ENCODE peak calls at places on chromosomes 12 and 14, in nine cellular contexts. One of them, this sample, is unnamed.

GRCh38 chr12:77232045-77232444 is 166.7 kb upstream of the E2F7 start:
- DNase-seq in SK-N-SH: no peak
- DNase-seq in tibial artery: no peak
- DNase-seq in H1: no peak
- DNase-seq in tibial nerve: peak
- DNase-seq in IMR-90: peak
- DNase-seq in upper lobe of right lung: no peak
- DNase-seq in GM23248: peak
- DNase-seq in Peyer's patch: no peak
- DNase-seq in this sample: no peak

GRCh38 chr14:53093206-53093605 is 59.9 kb downstream of the DDHD1 start:
- DNase-seq in SK-N-SH: no peak
- DNase-seq in tibial artery: no peak
- DNase-seq in H1: no peak
- DNase-seq in tibial nerve: no peak
- DNase-seq in IMR-90: peak
- DNase-seq in upper lobe of right lung: no peak
- DNase-seq in GM23248: peak
- DNase-seq in Peyer's patch: no peak
- DNase-seq in this sample: no peak

GRCh38 chr12:57832966-57833365 is 13.6 kb downstream of the CTDSP2 start:
- DNase-seq in SK-N-SH: no peak
- DNase-seq in tibial artery: peak
- DNase-seq in H1: no peak
- DNase-seq in tibial nerve: no peak
- DNase-seq in IMR-90: no peak
- DNase-seq in upper lobe of right lung: no peak
- DNase-seq in GM23248: peak
- DNase-seq in Peyer's patch: no peak
- DNase-seq in this sample: no peak

GRCh38 chr14:101715209-101716076 is 46.1 kb upstream of the PPP2R5C start:
- DNase-seq in SK-N-SH: no peak
- DNase-seq in tibial artery: peak
- DNase-seq in H1: no peak
- DNase-seq in tibial nerve: no peak
- DNase-seq in IMR-90: no peak
- DNase-seq in upper lobe of right lung: no peak
- DNase-seq in GM23248: no peak
- DNase-seq in Peyer's patch: no peak
- DNase-seq in this sample: no peak

GRCh38 chr14:82796081-82796480 is 1262.4 kb upstream of the SEL1L start:
- DNase-seq in SK-N-SH: no peak
- DNase-seq in tibial artery: no peak
- DNase-seq in H1: no peak
- DNase-seq in tibial nerve: no peak
- DNase-seq in IMR-90: no peak
- DNase-seq in upper lobe of right lung: no peak
- DNase-seq in GM23248: no peak
- DNase-seq in Peyer's patch: no peak
- DNase-seq in this sample: no peak

GRCh38 chr12:50025187-50026059 is at the start of gene RACGAP1:
- DNase-seq in SK-N-SH: peak
- DNase-seq in tibial artery: peak
- DNase-seq in H1: peak
- DNase-seq in tibial nerve: peak
- DNase-seq in IMR-90: peak
- DNase-seq in upper lobe of right lung: peak
- DNase-seq in GM23248: peak
- DNase-seq in Peyer's patch: peak
- DNase-seq in this sample: peak

GRCh38 chr12:79521576-79521975 is 169.2 kb downstream of the PAWR start:
- DNase-seq in SK-N-SH: no peak
- DNase-seq in tibial artery: no peak
- DNase-seq in H1: no peak
- DNase-seq in tibial nerve: no peak
- DNase-seq in IMR-90: no peak
- DNase-seq in upper lobe of right lung: no peak
- DNase-seq in GM23248: peak
- DNase-seq in Peyer's patch: no peak
- DNase-seq in this sample: no peak

GRCh38 chr12:67697981-67698380 is 49.4 kb downstream of the DYRK2 start:
- DNase-seq in SK-N-SH: no peak
- DNase-seq in tibial artery: no peak
- DNase-seq in H1: no peak
- DNase-seq in tibial nerve: no peak
- DNase-seq in IMR-90: no peak
- DNase-seq in upper lobe of right lung: no peak
- DNase-seq in GM23248: peak
- DNase-seq in Peyer's patch: no peak
- DNase-seq in this sample: no peak

GRCh38 chr14:60051690-60052324 is 39.9 kb upstream of the PCNX4 start:
- DNase-seq in SK-N-SH: no peak
- DNase-seq in tibial artery: no peak
- DNase-seq in H1: no peak
- DNase-seq in tibial nerve: no peak
- DNase-seq in IMR-90: peak
- DNase-seq in upper lobe of right lung: no peak
- DNase-seq in GM23248: peak
- DNase-seq in Peyer's patch: no peak
- DNase-seq in this sample: no peak

GRCh38 chr12:56468216-56469006 is at the start of gene SPRYD4:
- DNase-seq in SK-N-SH: peak
- DNase-seq in tibial artery: peak
- DNase-seq in H1: peak
- DNase-seq in tibial nerve: peak
- DNase-seq in IMR-90: peak
- DNase-seq in upper lobe of right lung: peak
- DNase-seq in GM23248: peak
- DNase-seq in Peyer's patch: peak
- DNase-seq in this sample: peak

GRCh38 chr12:12839886-12840285 is 26.7 kb downstream of the DDX47 start:
- DNase-seq in SK-N-SH: no peak
- DNase-seq in tibial artery: peak
- DNase-seq in H1: no peak
- DNase-seq in tibial nerve: no peak
- DNase-seq in IMR-90: peak
- DNase-seq in upper lobe of right lung: peak
- DNase-seq in GM23248: peak
- DNase-seq in Peyer's patch: peak
- DNase-seq in this sample: no peak
- H3K27ac ChIP-seq in SK-N-SH: peak
- H3K27ac ChIP-seq in tibial artery: no peak
- H3K27ac ChIP-seq in H1: no peak
- H3K27ac ChIP-seq in tibial nerve: no peak
- H3K27ac ChIP-seq in IMR-90: peak
- H3K27ac ChIP-seq in upper lobe of right lung: no peak
- H3K27ac ChIP-seq in GM23248: peak
- H3K27ac ChIP-seq in Peyer's patch: peak
- H3K27ac ChIP-seq in this sample: no peak

DNA sequence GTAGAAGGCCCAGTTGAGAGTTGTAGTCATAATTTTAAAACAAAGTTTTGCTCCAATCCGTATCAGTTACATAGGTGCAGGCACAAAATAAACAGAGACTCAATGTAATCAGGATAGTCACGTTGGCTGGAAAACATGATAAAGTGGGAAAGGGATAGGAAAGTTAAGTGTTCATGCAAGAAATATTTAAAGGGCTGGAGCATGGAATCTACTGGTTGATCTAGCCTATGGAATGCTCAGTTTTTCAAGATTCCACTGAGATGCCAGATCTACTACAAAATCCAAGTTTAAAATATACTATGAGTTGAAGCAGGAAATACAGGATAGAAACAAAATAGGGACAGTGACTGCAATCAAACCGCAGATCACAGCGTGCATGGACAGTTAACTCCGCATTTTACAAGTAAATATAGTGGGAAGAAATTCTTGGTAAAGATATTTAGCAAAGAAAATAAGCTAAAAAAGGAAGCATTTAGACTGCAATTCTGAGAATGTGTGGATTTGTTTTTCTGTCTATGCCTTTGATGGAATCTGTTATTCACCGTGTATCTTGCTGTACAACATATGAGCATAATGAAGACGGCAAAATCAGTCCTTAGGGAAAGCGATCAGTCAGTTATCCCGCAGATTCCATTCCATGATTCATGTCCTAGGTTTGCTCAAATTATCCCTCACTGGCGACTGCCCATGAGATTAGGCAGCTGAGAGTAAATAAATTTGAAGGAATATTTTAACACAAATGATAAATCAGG is 1044.3 kb downstream of the FLRT2 start:
- DNase-seq in SK-N-SH: no peak
- DNase-seq in tibial artery: no peak
- DNase-seq in H1: no peak
- DNase-seq in tibial nerve: no peak
- DNase-seq in IMR-90: peak
- DNase-seq in upper lobe of right lung: no peak
- DNase-seq in GM23248: no peak
- DNase-seq in Peyer's patch: no peak
- DNase-seq in this sample: no peak
- H3K4me3 ChIP-seq in SK-N-SH: peak
- H3K4me3 ChIP-seq in tibial artery: no peak
- H3K4me3 ChIP-seq in H1: no peak
- H3K4me3 ChIP-seq in tibial nerve: no peak
- H3K4me3 ChIP-seq in IMR-90: peak
- H3K4me3 ChIP-seq in upper lobe of right lung: no peak
- H3K4me3 ChIP-seq in GM23248: no peak
- H3K4me3 ChIP-seq in Peyer's patch: no peak
- H3K4me3 ChIP-seq in this sample: no peak

GRCh38 chr14:93708311-93708734 is 80.0 kb downstream of the PRIMA1 start:
- DNase-seq in SK-N-SH: no peak
- DNase-seq in tibial artery: no peak
- DNase-seq in H1: no peak
- DNase-seq in tibial nerve: no peak
- DNase-seq in IMR-90: no peak
- DNase-seq in upper lobe of right lung: no peak
- DNase-seq in GM23248: no peak
- DNase-seq in Peyer's patch: no peak
- DNase-seq in this sample: no peak

GRCh38 chr14:93708800-93709199 is 79.5 kb downstream of the PRIMA1 start:
- DNase-seq in SK-N-SH: no peak
- DNase-seq in tibial artery: no peak
- DNase-seq in H1: no peak
- DNase-seq in tibial nerve: no peak
- DNase-seq in IMR-90: no peak
- DNase-seq in upper lobe of right lung: no peak
- DNase-seq in GM23248: no peak
- DNase-seq in Peyer's patch: no peak
- DNase-seq in this sample: no peak

GRCh38 chr14:93705513-93706156 is 82.7 kb downstream of the PRIMA1 start:
- DNase-seq in SK-N-SH: no peak
- DNase-seq in tibial artery: no peak
- DNase-seq in H1: no peak
- DNase-seq in tibial nerve: no peak
- DNase-seq in IMR-90: no peak
- DNase-seq in upper lobe of right lung: no peak
- DNase-seq in GM23248: no peak
- DNase-seq in Peyer's patch: no peak
- DNase-seq in this sample: no peak

GRCh38 chr14:93707475-93707874 is 80.8 kb downstream of the PRIMA1 start:
- DNase-seq in SK-N-SH: no peak
- DNase-seq in tibial artery: no peak
- DNase-seq in H1: no peak
- DNase-seq in tibial nerve: no peak
- DNase-seq in IMR-90: no peak
- DNase-seq in upper lobe of right lung: no peak
- DNase-seq in GM23248: no peak
- DNase-seq in Peyer's patch: no peak
- DNase-seq in this sample: no peak

DNA sequence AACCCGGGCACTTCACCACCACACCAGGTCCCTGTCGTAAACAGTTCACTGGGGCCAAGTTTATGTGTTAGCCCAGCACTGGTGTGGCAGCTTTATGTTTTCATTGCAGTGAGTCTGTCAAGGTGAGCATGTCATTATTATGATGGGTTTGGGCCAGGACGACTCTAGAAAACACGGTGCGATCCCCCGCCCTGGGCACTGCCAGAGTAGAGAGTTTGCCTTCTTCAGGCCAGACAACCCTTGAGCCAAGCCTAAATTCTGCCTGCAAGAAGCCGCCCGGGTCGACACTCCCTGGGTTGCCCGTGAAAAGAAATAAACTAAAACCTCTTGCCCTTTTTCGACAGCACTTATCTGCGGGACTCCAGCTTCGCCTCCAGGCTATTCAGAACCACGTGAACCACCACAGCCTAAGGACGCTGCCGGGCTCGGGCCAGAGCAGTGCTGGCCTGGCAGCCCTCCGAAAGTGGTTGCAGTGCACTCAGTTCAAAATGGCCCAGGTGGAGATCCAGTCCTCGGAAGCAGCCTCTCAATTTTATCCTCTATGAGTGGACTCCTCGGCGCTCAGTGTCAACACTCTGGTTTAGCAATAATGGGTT is 81.8 kb downstream of the PRIMA1 start:
- DNase-seq in SK-N-SH: no peak
- DNase-seq in tibial artery: no peak
- DNase-seq in H1: no peak
- DNase-seq in tibial nerve: no peak
- DNase-seq in IMR-90: no peak
- DNase-seq in upper lobe of right lung: no peak
- DNase-seq in GM23248: no peak
- DNase-seq in Peyer's patch: no peak
- DNase-seq in this sample: no peak
- H3K27ac ChIP-seq in SK-N-SH: no peak
- H3K27ac ChIP-seq in tibial artery: no peak
- H3K27ac ChIP-seq in H1: no peak
- H3K27ac ChIP-seq in tibial nerve: no peak
- H3K27ac ChIP-seq in IMR-90: no peak
- H3K27ac ChIP-seq in upper lobe of right lung: no peak
- H3K27ac ChIP-seq in GM23248: no peak
- H3K27ac ChIP-seq in Peyer's patch: no peak
- H3K27ac ChIP-seq in this sample: no peak

GRCh38 chr14:21768116-21768874 is 94.7 kb upstream of the OR4E1 start:
- DNase-seq in SK-N-SH: peak
- DNase-seq in tibial artery: no peak
- DNase-seq in H1: no peak
- DNase-seq in tibial nerve: no peak
- DNase-seq in IMR-90: peak
- DNase-seq in upper lobe of right lung: no peak
- DNase-seq in GM23248: peak
- DNase-seq in Peyer's patch: no peak
- DNase-seq in this sample: peak

GRCh38 chr14:21771671-21772070 is 98.1 kb upstream of the OR4E1 start:
- DNase-seq in SK-N-SH: no peak
- DNase-seq in tibial artery: no peak
- DNase-seq in H1: no peak
- DNase-seq in tibial nerve: no peak
- DNase-seq in IMR-90: no peak
- DNase-seq in upper lobe of right lung: no peak
- DNase-seq in GM23248: no peak
- DNase-seq in Peyer's patch: no peak
- DNase-seq in this sample: no peak

DNA sequence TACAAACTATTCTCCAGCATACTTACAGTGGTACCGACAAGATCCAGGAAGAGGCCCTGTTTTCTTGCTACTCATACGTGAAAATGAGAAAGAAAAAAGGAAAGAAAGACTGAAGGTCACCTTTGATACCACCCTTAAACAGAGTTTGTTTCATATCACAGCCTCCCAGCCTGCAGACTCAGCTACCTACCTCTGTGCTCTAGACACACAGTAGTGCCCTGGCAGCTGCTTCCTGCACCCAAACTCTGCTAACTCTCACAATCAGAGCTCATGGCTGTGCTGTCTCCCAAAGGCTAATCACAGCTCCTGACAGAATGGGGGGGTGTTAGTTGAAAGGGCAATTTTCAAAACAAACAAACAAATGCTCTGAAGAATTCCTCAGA is 95.2 kb upstream of the OR4E1 start:
- DNase-seq in SK-N-SH: no peak
- DNase-seq in tibial artery: no peak
- DNase-seq in H1: no peak
- DNase-seq in tibial nerve: no peak
- DNase-seq in IMR-90: no peak
- DNase-seq in upper lobe of right lung: no peak
- DNase-seq in GM23248: no peak
- DNase-seq in Peyer's patch: no peak
- DNase-seq in this sample: no peak
- H3K4me3 ChIP-seq in SK-N-SH: no peak
- H3K4me3 ChIP-seq in tibial artery: no peak
- H3K4me3 ChIP-seq in H1: no peak
- H3K4me3 ChIP-seq in tibial nerve: no peak
- H3K4me3 ChIP-seq in IMR-90: no peak
- H3K4me3 ChIP-seq in upper lobe of right lung: no peak
- H3K4me3 ChIP-seq in GM23248: no peak
- H3K4me3 ChIP-seq in Peyer's patch: no peak
- H3K4me3 ChIP-seq in this sample: no peak

This sample was measured in CD4-positive, alpha-beta memory T cell.